ENCODE peak calls at places on chromosomes 1 and 21, in six cellular contexts. C is CD8-positive, alpha-beta memory T cell; H is naive thymus-derived CD4-positive, alpha-beta T cell; B is ascending aorta; L is breast epithelium; G is ovary. M is an unnamed sample. For H3K4me1, the result is how much of the 10 kb centered on the place peaks cover.

GRCh38 chr1:201739492-201740085 is 89.4 kb upstream of the IPO9 start:
- DNase-seq in C (peak), H (peak), B (no peak), L (no peak), G (no peak), M (no peak)

GRCh38 chr1:4796999-4797375 is 142.6 kb downstream of the AJAP1 start:
- DNase-seq in C (no peak), H (no peak), B (no peak), L (no peak), G (peak), M (no peak)

GRCh38 chr21:45290948-45291612 is 3.4 kb upstream of the POFUT2 start:
- DNase-seq in C (no peak), H (no peak), B (no peak), L (no peak), G (peak), M (peak)

GRCh38 chr1:220786337-220787068 is at the start of gene MTARC1:
- DNase-seq in C (no peak), H (no peak), B (no peak), L (no peak), G (peak), M (no peak)

GRCh38 chr1:1004780-1005697 is 5.1 kb upstream of the HES4 start:
- DNase-seq in C (no peak), H (no peak), B (no peak), L (no peak), G (no peak), M (peak)

GRCh38 chr1:6519491-6519934 is 28.0 kb upstream of the PLEKHG5 start:
- DNase-seq in C (no peak), H (no peak), B (no peak), L (no peak), G (no peak), M (no peak)

GRCh38 chr1:198449727-198450433 is 90.6 kb downstream of the ATP6V1G3 start:
- DNase-seq in C (no peak), H (no peak), B (no peak), L (no peak), G (no peak), M (no peak)

GRCh38 chr1:7473223-7474142 is 297.6 kb upstream of the VAMP3 start:
- DNase-seq in C (no peak), H (no peak), B (no peak), L (no peak), G (no peak), M (no peak)

GRCh38 chr1:169091480-169091941 is 15.0 kb upstream of the ATP1B1 start:
- DNase-seq in C (no peak), H (no peak), B (no peak), L (no peak), G (no peak), M (no peak)

GRCh38 chr1:67429011-67429527 is 1.1 kb downstream of the SERBP1 start:
- DNase-seq in C (peak), H (peak), B (no peak), L (no peak), G (no peak), M (no peak)

GRCh38 chr1:207806531-207807394 is 54.9 kb downstream of the CD46 start:
- DNase-seq in C (no peak), H (no peak), B (no peak), L (no peak), G (no peak), M (no peak)

DNA sequence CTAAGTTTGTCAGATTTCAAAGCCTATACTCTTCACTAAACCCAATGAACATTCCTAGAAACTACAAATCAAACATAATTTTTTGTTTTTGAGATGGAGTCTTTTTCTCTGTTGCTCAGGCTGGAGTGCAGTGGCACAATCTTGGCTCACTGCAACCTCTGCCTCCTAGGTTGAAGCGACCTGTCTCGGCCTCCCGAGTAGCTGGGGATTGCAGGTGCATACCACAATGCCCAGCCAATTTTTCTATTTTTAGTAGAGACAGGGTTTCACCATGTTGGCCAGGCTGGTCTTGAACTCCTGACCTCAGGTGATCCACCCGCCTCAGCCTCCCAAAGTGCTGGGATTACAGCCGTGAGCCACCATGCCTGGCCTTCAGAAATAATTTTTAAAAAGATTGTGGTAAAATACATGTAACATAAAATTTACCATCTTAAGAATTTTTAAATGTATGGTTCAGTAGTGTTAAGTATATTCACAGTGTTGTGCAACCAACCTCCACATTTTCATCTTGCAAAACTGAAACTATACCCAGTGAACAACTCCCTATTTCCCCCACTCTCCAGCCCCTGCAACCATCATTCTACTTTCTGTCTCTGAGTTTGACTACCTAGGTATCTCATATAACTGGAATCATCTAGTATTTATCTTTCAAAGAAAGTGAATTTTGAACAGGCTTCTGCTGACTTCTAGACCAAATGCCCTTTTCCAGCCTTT is 2.7 kb upstream of the CFAP141 start:
- DNase-seq in C (no peak), H (no peak), B (no peak), L (no peak), G (no peak), M (no peak)
- H3K27ac ChIP-seq in C (no peak), H (no peak), B (no peak), L (no peak), G (no peak), M (no peak)

DNA sequence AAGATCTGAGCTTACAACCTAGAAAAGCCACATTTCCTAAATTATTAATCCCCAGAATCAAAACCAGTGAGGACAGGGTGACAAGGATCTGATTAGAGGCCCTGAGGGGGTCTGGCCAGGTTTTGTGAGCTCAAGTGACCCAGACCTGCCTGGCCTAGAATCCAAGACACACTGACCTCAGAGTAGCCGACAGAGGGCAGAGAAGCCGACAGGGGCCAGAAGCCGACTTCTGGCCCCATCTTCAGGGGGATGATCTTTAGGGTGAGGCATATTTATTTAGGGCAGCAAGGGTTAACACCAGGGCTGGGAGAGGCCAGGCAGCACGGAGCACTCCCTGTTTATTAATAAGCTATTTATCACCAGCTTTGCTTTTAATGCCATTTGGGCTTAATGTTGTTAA is 45.3 kb downstream of the CASZ1 start:
- DNase-seq in C (no peak), H (no peak), B (no peak), L (no peak), G (no peak), M (no peak)
- H3K4me3 ChIP-seq in C (no peak), H (no peak), B (no peak), L (no peak), G (no peak), M (no peak)

GRCh38 chr1:116554924-116555323 is 15.9 kb downstream of the CD58 start:
- DNase-seq in C (no peak), H (no peak), B (no peak), L (no peak), G (no peak), M (no peak)
- H3K4me1 ChIP-seq in C (under half), H (under half), B (under half), L (under half), G (under half), M (under half)

GRCh38 chr1:31421404-31422040 is 8.5 kb downstream of the SERINC2 start:
- DNase-seq in C (no peak), H (no peak), B (no peak), L (no peak), G (no peak), M (no peak)

GRCh38 chr1:31416101-31416736 is 3.2 kb downstream of the SERINC2 start:
- DNase-seq in C (no peak), H (no peak), B (no peak), L (peak), G (no peak), M (no peak)

GRCh38 chr1:31420716-31421115 is 7.7 kb downstream of the SERINC2 start:
- DNase-seq in C (no peak), H (no peak), B (no peak), L (no peak), G (no peak), M (no peak)

GRCh38 chr1:31417148-31417547 is 4.1 kb downstream of the SERINC2 start:
- DNase-seq in C (no peak), H (no peak), B (no peak), L (no peak), G (no peak), M (no peak)

GRCh38 chr1:31418626-31419025 is 5.6 kb downstream of the SERINC2 start:
- DNase-seq in C (no peak), H (no peak), B (no peak), L (no peak), G (no peak), M (no peak)
- H3K27ac ChIP-seq in C (no peak), H (no peak), B (no peak), L (no peak), G (no peak), M (no peak)

DNA sequence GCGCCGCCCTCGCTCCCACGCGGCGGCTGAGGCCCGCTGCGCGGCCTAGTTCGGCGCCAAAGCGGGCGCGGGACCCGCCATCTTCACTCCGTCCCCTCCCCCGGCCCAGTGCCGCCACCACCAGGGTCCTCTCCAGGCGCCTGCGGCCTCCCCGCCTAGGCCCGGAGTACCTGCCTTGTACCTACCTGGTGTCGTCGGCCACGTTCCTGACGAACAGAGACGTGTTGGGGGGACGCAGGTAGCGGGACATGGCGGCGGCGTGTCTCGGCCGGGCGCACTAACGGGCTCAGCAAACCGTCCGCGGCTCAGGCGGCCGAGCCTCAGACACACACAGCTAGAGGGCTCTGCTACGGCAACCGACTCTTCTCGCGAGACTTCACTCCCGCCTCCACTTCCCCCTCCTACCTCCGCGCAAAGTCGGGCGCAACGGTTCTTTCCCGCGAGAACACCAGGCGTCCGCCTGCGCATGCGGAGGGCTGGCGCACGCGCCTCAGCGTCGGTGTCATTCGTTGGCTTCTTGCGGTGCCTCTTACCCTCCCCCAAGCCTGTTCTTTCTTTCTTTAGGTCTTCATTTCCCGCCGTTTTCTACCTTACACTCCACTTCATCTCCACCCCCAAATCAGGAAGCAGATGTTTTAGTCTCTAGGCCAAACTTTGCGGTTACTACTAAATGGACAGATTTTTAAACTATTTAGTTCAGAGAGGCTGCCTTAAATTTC is at the start of gene SRSF10:
- DNase-seq in C (peak), H (peak), B (peak), L (peak), G (peak), M (peak)
- H3K4me3 ChIP-seq in C (peak), H (peak), B (peak), L (peak), G (peak), M (peak)

DNA sequence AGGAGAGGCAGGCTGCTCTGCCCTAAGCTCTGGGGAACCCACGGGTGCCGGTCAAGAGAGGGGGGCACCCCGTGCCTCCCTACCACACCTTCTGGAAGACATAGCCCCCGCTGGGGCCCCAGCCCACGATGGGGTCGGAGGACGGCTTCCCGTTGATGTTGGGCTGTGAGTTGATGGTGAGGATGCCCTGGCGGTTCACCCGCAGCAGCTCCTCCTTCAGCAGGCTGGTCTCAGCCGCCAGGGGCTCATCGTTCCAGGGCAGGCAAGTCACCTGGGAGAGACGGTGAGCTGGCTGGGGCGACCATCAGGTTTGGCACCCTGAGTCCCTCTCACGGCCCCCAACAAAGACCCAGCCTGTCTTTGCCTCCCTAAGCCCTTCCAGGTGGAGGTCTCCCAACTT is 11.9 kb downstream of the MTHFR start:
- DNase-seq in C (no peak), H (no peak), B (no peak), L (no peak), G (no peak), M (no peak)
- H3K4me1 ChIP-seq in C (under half), H (under half), B (under half), L (under half), G (under half), M (under half)

DNA sequence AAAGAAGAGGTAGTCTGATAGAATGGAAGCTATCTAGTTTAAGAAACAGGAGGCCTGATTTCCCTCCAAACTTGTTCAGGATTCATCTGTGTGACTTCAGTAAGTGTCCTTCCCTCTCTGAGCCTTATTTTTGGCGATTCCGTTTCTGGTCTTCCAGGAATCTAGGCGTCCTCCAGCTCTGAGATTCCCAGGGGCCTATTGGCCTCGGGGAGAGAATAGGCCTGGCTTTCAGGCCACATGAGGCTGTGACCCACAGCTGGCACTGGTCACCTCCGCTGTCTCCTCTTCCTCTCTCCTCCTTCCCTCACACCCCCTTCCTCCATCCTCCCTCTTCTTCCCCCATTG is 95.0 kb downstream of the FOXD2 start:
- DNase-seq in C (no peak), H (no peak), B (no peak), L (no peak), G (no peak), M (no peak)
- H3K27ac ChIP-seq in C (no peak), H (no peak), B (peak), L (no peak), G (no peak), M (no peak)

M was measured in vagina.